ENCODE peak calls at places on chromosomes 5 and 9, in seven cellular contexts. E is activated T-helper 1 cell treated with Interleukin-2 at 50 U/mL for 16 hours, G is cardiac fibroblast, X is HFF-Myc, Z is mucosa of gallbladder, V is endodermal cell, N is GM12864. F is an unnamed sample.

GRCh38 chr9:68704804-68705635 is at the start of gene PIP5K1B:
- DNase-seq in E (no peak), G (peak; percentile 56), X (no peak), Z (peak; percentile 75), V (peak; percentile 92), N (peak; percentile 56), F (no peak)

GRCh38 chr5:153425914-153426313 is 64.6 kb upstream of the GRIA1 start:
- DNase-seq in E (no peak), G (no peak), X (no peak), Z (no peak), V (peak; percentile 79), N (no peak), F (no peak)

GRCh38 chr5:160230686-160231527 is 1.6 kb downstream of the FABP6 start:
- DNase-seq in E (no peak), G (peak; percentile 29), X (no peak), Z (no peak), V (no peak), N (no peak), F (peak; percentile 74)

GRCh38 chr5:172903790-172904189 is 55.4 kb upstream of the RPL26L1 start:
- DNase-seq in E (no peak), G (peak; percentile 93), X (peak; percentile 75), Z (peak; percentile 70), V (no peak), N (no peak), F (no peak)

GRCh38 chr5:175542232-175542965 is 64.0 kb downstream of the SFXN1 start:
- DNase-seq in E (no peak), G (no peak), X (no peak), Z (no peak), V (no peak), N (no peak), F (no peak)

GRCh38 chr5:159061186-159061796 is 38.4 kb downstream of the EBF1 start:
- DNase-seq in E (no peak), G (peak; percentile 71), X (no peak), Z (no peak), V (no peak), N (no peak), F (no peak)

GRCh38 chr5:145920542-145921210 is 15.7 kb upstream of the SH3RF2 start:
- DNase-seq in E (no peak), G (no peak), X (no peak), Z (no peak), V (no peak), N (no peak), F (no peak)

GRCh38 chr5:89120719-89121118 is 237.7 kb upstream of the MEF2C start:
- DNase-seq in E (no peak), G (peak; percentile 8), X (no peak), Z (peak; percentile 18), V (no peak), N (no peak), F (no peak)

GRCh38 chr5:171415115-171415730 is 4.2 kb upstream of the FGF18 start:
- DNase-seq in E (no peak), G (peak; percentile 59), X (no peak), Z (no peak), V (peak; percentile 49), N (no peak), F (no peak)

GRCh38 chr5:180467989-180468731 is 26.0 kb upstream of the CNOT6 start:
- DNase-seq in E (no peak), G (no peak), X (no peak), Z (no peak), V (no peak), N (no peak), F (no peak)

GRCh38 chr5:136424835-136425694 is 59.7 kb upstream of the TRPC7 start:
- DNase-seq in E (no peak), G (peak; percentile 62), X (peak; percentile 20), Z (peak; percentile 77), V (peak; percentile 97), N (peak; percentile 13), F (no peak)

GRCh38 chr5:120088831-120089230 is 375.3 kb upstream of the PRR16 start:
- DNase-seq in E (no peak), G (no peak), X (no peak), Z (no peak), V (no peak), N (no peak), F (no peak)

GRCh38 chr5:159553792-159554191 is 223.5 kb upstream of the IL12B start:
- DNase-seq in E (no peak), G (no peak), X (no peak), Z (no peak), V (no peak), N (no peak), F (no peak)

GRCh38 chr5:171624396-171624795 is 161.2 kb upstream of the SMIM23 start:
- DNase-seq in E (no peak), G (no peak), X (no peak), Z (no peak), V (peak; percentile 55), N (no peak), F (no peak)

GRCh38 chr9:136093995-136094881 is 851 bp downstream of the NACC2 start:
- DNase-seq in E (peak; percentile 22), G (peak; percentile 62), X (no peak), Z (peak; percentile 66), V (peak; percentile 73), N (no peak), F (no peak)

GRCh38 chr9:80437825-80438224 is 866.1 kb downstream of the TLE4 start:
- DNase-seq in E (no peak), G (no peak), X (no peak), Z (no peak), V (no peak), N (no peak), F (no peak)

GRCh38 chr5:76811214-76811613 is 7.6 kb upstream of the F2RL1 start:
- DNase-seq in E (no peak), G (no peak), X (no peak), Z (no peak), V (no peak), N (no peak), F (no peak)

GRCh38 chr9:21657966-21658667 is 144.3 kb upstream of the MTAP start:
- DNase-seq in E (no peak), G (peak; percentile 74), X (no peak), Z (no peak), V (no peak), N (no peak), F (no peak)

F was measured in GM12878.